ENCODE peak calls at places on chromosomes 11 and 22, in ten cellular contexts. W is GM06990; A is NCI-H510A treated with DMSO at 0.1 percent for 48 hours; O is activated T-cell treated with anti-CD3 and anti-CD28 coated beads, Interleukin-2, amount 50 U/mL, for 72 hours; Z is kidney tubule cell; X is smooth muscle cell of the brain vasculature; F is activated CD4-positive, alpha-beta T cell treated with anti-CD3 and anti-CD28 coated beads for 24 hours; Q is activated T-helper 1 cell treated with Interleukin-2 at 50 U/mL for 16 hours; S is T follicular helper cell; I is fibroblast of pulmonary artery. Y is an unnamed sample.

GRCh38 chr11:1231396-1232327 is 8.8 kb downstream of the MUC5B start:
- DNase-seq in W (no peak), A (no peak), O (no peak), Z (no peak), X (no peak), F (no peak), Q (no peak), S (no peak), I (no peak), Y (no peak)

GRCh38 chr22:22735695-22736611 is 91.5 kb downstream of the GGTLC2 start:
- DNase-seq in W (no peak), A (no peak), O (no peak), Z (no peak), X (no peak), F (no peak), Q (no peak), S (no peak), I (no peak), Y (no peak)

GRCh38 chr11:60131943-60132342 is 43.5 kb downstream of the MS4A2 start:
- DNase-seq in W (no peak), A (no peak), O (no peak), Z (peak; percentile 44), X (no peak), F (no peak), Q (no peak), S (no peak), I (no peak), Y (no peak)

GRCh38 chr22:30893434-30894370 is 74.9 kb downstream of the MORC2 start:
- DNase-seq in W (no peak), A (no peak), O (no peak), Z (no peak), X (no peak), F (no peak), Q (no peak), S (no peak), I (no peak), Y (no peak)

GRCh38 chr11:19696073-19696472 is 16.6 kb upstream of the NAV2 start:
- DNase-seq in W (no peak), A (no peak), O (no peak), Z (no peak), X (no peak), F (no peak), Q (no peak), S (no peak), I (no peak), Y (no peak)

GRCh38 chr11:111676878-111677585 is 74.8 kb downstream of the SIK2 start:
- DNase-seq in W (no peak), A (no peak), O (no peak), Z (peak; percentile 77), X (no peak), F (no peak), Q (no peak), S (no peak), I (peak; percentile 31), Y (peak; percentile 3)

GRCh38 chr11:117805048-117805447 is 8.0 kb upstream of the DSCAML1 start:
- DNase-seq in W (no peak), A (no peak), O (no peak), Z (no peak), X (no peak), F (no peak), Q (no peak), S (no peak), I (no peak), Y (no peak)

GRCh38 chr11:102347526-102348331 is 715 bp downstream of the BIRC2 start:
- DNase-seq in W (no peak), A (peak; percentile 44), O (peak; percentile 10), Z (peak; percentile 56), X (no peak), F (no peak), Q (no peak), S (no peak), I (peak; percentile 44), Y (no peak)

GRCh38 chr11:15911377-15912044 is 444.8 kb downstream of the SOX6 start:
- DNase-seq in W (no peak), A (peak; percentile 3), O (no peak), Z (no peak), X (no peak), F (no peak), Q (no peak), S (no peak), I (peak; percentile 86), Y (no peak)

GRCh38 chr22:38996105-38996504 is 14.0 kb downstream of the APOBEC3B start:
- DNase-seq in W (no peak), A (no peak), O (no peak), Z (no peak), X (no peak), F (no peak), Q (no peak), S (no peak), I (no peak), Y (no peak)

GRCh38 chr11:63663809-63664208 is 7.4 kb downstream of the ATL3 start:
- DNase-seq in W (no peak), A (no peak), O (no peak), Z (peak; percentile 78), X (no peak), F (no peak), Q (no peak), S (no peak), I (peak; percentile 63), Y (peak; percentile 84)

GRCh38 chr11:117725048-117725734 is 71.8 kb downstream of the DSCAML1 start:
- DNase-seq in W (no peak), A (peak; percentile 76), O (no peak), Z (no peak), X (no peak), F (no peak), Q (no peak), S (no peak), I (no peak), Y (no peak)

GRCh38 chr11:69825037-69825834 is 6.0 kb upstream of the FGF3 start:
- DNase-seq in W (no peak), A (no peak), O (no peak), Z (peak; percentile 14), X (no peak), F (no peak), Q (no peak), S (no peak), I (no peak), Y (peak; percentile 96)